ENCODE peak calls at places on chromosomes 7 and 10, in nine cellular contexts. K, L, V, G, S, T, R, O and U are unnamed samples.
A peak's percentile ranks its signal among the peaks of the same experiment; 100 is the strongest.

GRCh38 chr10:78420946-78421732 is 387.5 kb downstream of the RPS24 start:
- DNase-seq in K (no peak), L (no peak), V (no peak), G (no peak), S (no peak), T (peak; percentile 42), R (no peak), O (no peak), U (no peak)

GRCh38 chr10:13724484-13724883 is 137.7 kb downstream of the PRPF18 start:
- DNase-seq in K (peak; percentile 40), L (peak; percentile 92), V (peak; percentile 72), G (peak; percentile 35), S (peak; percentile 62), T (no peak), R (no peak), O (no peak), U (no peak)

GRCh38 chr10:90917231-90917967 is 3.5 kb downstream of the ANKRD1 start:
- DNase-seq in K (no peak), L (no peak), V (no peak), G (no peak), S (no peak), T (no peak), R (no peak), O (peak; percentile 81), U (no peak)

GRCh38 chr7:106460792-106461254 is 176.0 kb upstream of the NAMPT start:
- DNase-seq in K (no peak), L (no peak), V (no peak), G (no peak), S (no peak), T (no peak), R (no peak), O (no peak), U (no peak)

GRCh38 chr7:80918406-80918805 is 445 bp downstream of the SEMA3C start:
- DNase-seq in K (no peak), L (no peak), V (no peak), G (no peak), S (no peak), T (no peak), R (no peak), O (no peak), U (no peak)

GRCh38 chr10:66350622-66351399 is 575.0 kb upstream of the LRRTM3 start:
- DNase-seq in K (no peak), L (no peak), V (no peak), G (no peak), S (no peak), T (no peak), R (no peak), O (no peak), U (no peak)

GRCh38 chr7:12729112-12729511 is 41.7 kb downstream of the ARL4A start:
- DNase-seq in K (peak; percentile 73), L (peak; percentile 15), V (peak; percentile 89), G (peak; percentile 68), S (peak; percentile 31), T (peak; percentile 78), R (peak; percentile 74), O (peak; percentile 94), U (peak; percentile 54)

GRCh38 chr7:30322656-30323355 is 38.4 kb downstream of the ZNRF2 start:
- DNase-seq in K (no peak), L (no peak), V (no peak), G (no peak), S (no peak), T (no peak), R (no peak), O (no peak), U (no peak)

GRCh38 chr7:4227105-4228010 is 454.7 kb upstream of the FOXK1 start:
- DNase-seq in K (no peak), L (no peak), V (no peak), G (no peak), S (no peak), T (no peak), R (no peak), O (no peak), U (no peak)

GRCh38 chr7:2560175-2560695 is 1.5 kb downstream of the IQCE start:
- DNase-seq in K (no peak), L (no peak), V (no peak), G (peak; percentile 19), S (no peak), T (no peak), R (no peak), O (no peak), U (no peak)

GRCh38 chr10:74394416-74394969 is 243.5 kb downstream of the ADK start:
- DNase-seq in K (no peak), L (peak; percentile 79), V (no peak), G (no peak), S (no peak), T (no peak), R (no peak), O (no peak), U (no peak)

GRCh38 chr10:87847550-87847949 is 15.8 kb downstream of the KLLN start:
- DNase-seq in K (no peak), L (peak; percentile 60), V (no peak), G (no peak), S (no peak), T (no peak), R (no peak), O (no peak), U (no peak)

GRCh38 chr10:116215651-116216050 is 57.4 kb downstream of the GFRA1 start:
- DNase-seq in K (no peak), L (no peak), V (no peak), G (no peak), S (no peak), T (no peak), R (no peak), O (no peak), U (no peak)

GRCh38 chr7:47875406-47875805 is 72.9 kb downstream of the PKD1L1 start:
- DNase-seq in K (no peak), L (no peak), V (no peak), G (no peak), S (no peak), T (no peak), R (no peak), O (no peak), U (no peak)

GRCh38 chr10:43075612-43076003 is 1.3 kb upstream of the RET start:
- DNase-seq in K (no peak), L (no peak), V (peak; percentile 14), G (no peak), S (no peak), T (no peak), R (no peak), O (no peak), U (no peak)

GRCh38 chr7:95822717-95823116 is 50.4 kb downstream of the DYNC1I1 start:
- DNase-seq in K (no peak), L (no peak), V (no peak), G (no peak), S (no peak), T (no peak), R (no peak), O (no peak), U (no peak)

GRCh38 chr10:99461230-99461629 is 30.8 kb upstream of the GOT1 start:
- DNase-seq in K (no peak), L (peak; percentile 79), V (no peak), G (no peak), S (no peak), T (no peak), R (no peak), O (peak; percentile 7), U (no peak)

GRCh38 chr7:95980073-95980655 is 207.8 kb downstream of the DYNC1I1 start:
- DNase-seq in K (no peak), L (no peak), V (no peak), G (no peak), S (no peak), T (no peak), R (no peak), O (peak; percentile 39), U (no peak)

GRCh38 chr10:133162178-133162909 is 2.3 kb downstream of the KNDC1 start:
- DNase-seq in K (no peak), L (no peak), V (no peak), G (peak; percentile 83), S (peak; percentile 8), T (no peak), R (no peak), O (no peak), U (no peak)
- TF ChIP-seq POLR2A in K (no peak), L (no peak), V (no peak), G (peak; percentile 23), S (no peak), T (no peak), R (no peak), O (no peak), U (no peak)

DNA sequence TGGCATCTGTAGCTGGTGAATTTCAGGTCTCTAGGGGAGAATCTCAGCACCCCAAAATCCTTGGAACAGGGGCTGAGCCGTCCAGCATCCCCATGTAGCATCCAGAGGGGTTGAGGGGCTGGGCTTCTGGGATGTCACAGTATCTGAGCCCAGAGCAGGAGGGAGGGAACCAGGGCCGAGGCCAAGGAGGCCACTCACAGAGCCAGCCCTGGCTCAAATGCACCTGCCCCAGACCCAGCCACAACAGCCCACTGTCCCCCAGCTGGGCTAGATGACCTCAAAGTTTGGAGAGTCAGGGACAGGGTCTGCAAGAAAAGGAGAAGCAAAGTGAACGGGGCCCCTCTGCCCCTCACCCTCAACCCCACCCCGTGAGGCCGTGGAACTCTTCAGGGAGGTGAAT is 22.3 kb downstream of the VSIR start:
- DNase-seq in K (no peak), L (no peak), V (peak; percentile 17), G (no peak), S (no peak), T (no peak), R (no peak), O (no peak), U (no peak)
- H3K4me1 ChIP-seq in K (peaks cover 28% of the 10 kb centered on the region), L (peaks cover 1% of the 10 kb centered on the region), V (peaks cover 99% of the 10 kb centered on the region), G (peaks cover 36% of the 10 kb centered on the region), S (peaks cover 6% of the 10 kb centered on the region), T (no peaks in the 10 kb centered on the region), R (peaks cover 28% of the 10 kb centered on the region), O (peaks cover 15% of the 10 kb centered on the region), U (peaks cover 65% of the 10 kb centered on the region)

GRCh38 chr7:155444746-155445145 is 13.2 kb upstream of the EN2 start:
- DNase-seq in K (no peak), L (no peak), V (no peak), G (no peak), S (no peak), T (no peak), R (no peak), O (no peak), U (no peak)
- H3K27me3 ChIP-seq in K (no peaks in the 10 kb centered on the region), L (peaks cover 35% of the 10 kb centered on the region), V (peaks cover 60% of the 10 kb centered on the region), G (peaks cover 27% of the 10 kb centered on the region), S (peaks cover 20% of the 10 kb centered on the region), T (peaks cover 18% of the 10 kb centered on the region), R (peaks cover 8% of the 10 kb centered on the region), O (peaks cover 28% of the 10 kb centered on the region), U (peaks cover 70% of the 10 kb centered on the region)

GRCh38 chr7:129948338-129948737 is 4.4 kb downstream of the UBE2H start:
- DNase-seq in K (no peak), L (no peak), V (no peak), G (no peak), S (no peak), T (peak; percentile 50), R (no peak), O (no peak), U (no peak)

GRCh38 chr7:129950191-129950940 is 2.4 kb downstream of the UBE2H start:
- DNase-seq in K (no peak), L (no peak), V (no peak), G (no peak), S (no peak), T (peak; percentile 54), R (peak; percentile 12), O (peak; percentile 52), U (no peak)

GRCh38 chr7:129947701-129948100 is 5.1 kb downstream of the UBE2H start:
- DNase-seq in K (peak; percentile 23), L (no peak), V (no peak), G (peak; percentile 45), S (no peak), T (peak; percentile 59), R (no peak), O (no peak), U (no peak)

GRCh38 chr7:129949292-129950133 is 3.2 kb downstream of the UBE2H start:
- DNase-seq in K (peak; percentile 43), L (peak; percentile 85), V (no peak), G (peak; percentile 41), S (no peak), T (peak; percentile 70), R (no peak), O (peak; percentile 82), U (no peak)

GRCh38 chr7:129948877-129949291 is 3.9 kb downstream of the UBE2H start:
- DNase-seq in K (peak; percentile 89), L (peak; percentile 96), V (peak; percentile 91), G (peak; percentile 94), S (peak; percentile 78), T (peak; percentile 95), R (peak; percentile 95), O (peak; percentile 98), U (peak; percentile 88)
- TF ChIP-seq POLR2A in K (peak; percentile 36), L (no peak), V (peak; percentile 70), G (peak; percentile 87), S (peak; percentile 88), T (no peak), R (peak; percentile 47), O (no peak), U (peak; percentile 78)